ENCODE peak calls at places on chromosomes 16 and 17, in nine cellular contexts. R is NCI-H1105 treated with DMSO at 0.1 percent for 48 hours; A is stimulated activated CD4-positive, alpha-beta T cell treated with anti-CD3 and anti-CD28 coated beads, Interleukin-2, amount 100 ng/mL, for 48 hours; F is activated CD4-positive, alpha-beta T cell treated with anti-CD3 and anti-CD28 coated beads, Interleukin-2, amount 10 ng/mL, durations not matched to agents 7 days and 5 days; U is effector CD8-positive, alpha-beta T cell; C is activated T-cell treated with anti-CD3 and anti-CD28 coated beads, Interleukin-2, amount 50 U/mL, for 72 hours; N is tibial artery; J is ureter; X is non-pigmented ciliary epithelial cell. G is an unnamed sample.
A peak's percentile ranks its signal among the peaks of the same experiment; 100 is the strongest.

GRCh38 chr17:7888184-7888920 is at the start of gene CHD3:
- DNase-seq in R (peak; percentile 74), A (peak; percentile 49), F (peak; percentile 46), U (no peak), C (peak; percentile 65), N (no peak), J (peak; percentile 77), X (no peak), G (peak; percentile 65)

GRCh38 chr17:37710344-37710886 is 34.4 kb downstream of the HNF1B start:
- DNase-seq in R (peak; percentile 78), A (no peak), F (no peak), U (no peak), C (no peak), N (peak; percentile 28), J (no peak), X (no peak), G (no peak)

GRCh38 chr17:70048020-70048419 is 27.0 kb upstream of the KCNJ16 start:
- DNase-seq in R (no peak), A (no peak), F (no peak), U (no peak), C (no peak), N (no peak), J (no peak), X (no peak), G (no peak)

GRCh38 chr16:26599786-26600107 is 467.0 kb upstream of the C16orf82 start:
- DNase-seq in R (no peak), A (no peak), F (no peak), U (no peak), C (peak; percentile 13), N (no peak), J (peak; percentile 57), X (no peak), G (no peak)

GRCh38 chr17:73435412-73435811 is 123.6 kb upstream of the CDC42EP4 start:
- DNase-seq in R (no peak), A (no peak), F (no peak), U (no peak), C (no peak), N (no peak), J (no peak), X (no peak), G (no peak)

GRCh38 chr16:85245307-85246172 is 133.3 kb upstream of the CIBAR2 start:
- DNase-seq in R (peak; percentile 34), A (peak; percentile 47), F (peak; percentile 55), U (peak; percentile 41), C (peak; percentile 46), N (peak; percentile 50), J (peak; percentile 64), X (no peak), G (no peak)

GRCh38 chr16:1708768-1709180 is 2.8 kb downstream of the MAPK8IP3 start:
- DNase-seq in R (no peak), A (no peak), F (no peak), U (no peak), C (no peak), N (no peak), J (no peak), X (peak; percentile 62), G (no peak)

GRCh38 chr17:59139939-59140338 is 15.0 kb downstream of the SKA2 start:
- DNase-seq in R (no peak), A (no peak), F (no peak), U (no peak), C (no peak), N (no peak), J (no peak), X (no peak), G (no peak)

GRCh38 chr17:82754297-82755208 is 2.7 kb downstream of the TBCD start:
- DNase-seq in R (no peak), A (no peak), F (peak; percentile 23), U (no peak), C (no peak), N (no peak), J (no peak), X (no peak), G (peak; percentile 52)

GRCh38 chr16:1133271-1133670 is 19.6 kb upstream of the CACNA1H start:
- DNase-seq in R (no peak), A (no peak), F (no peak), U (no peak), C (no peak), N (no peak), J (no peak), X (no peak), G (no peak)

GRCh38 chr17:32551186-32551955 is 64.6 kb downstream of the CDK5R1 start:
- DNase-seq in R (no peak), A (no peak), F (peak; percentile 29), U (no peak), C (peak; percentile 22), N (no peak), J (no peak), X (peak; percentile 34), G (peak; percentile 97)

GRCh38 chr16:71474864-71475263 is 12.8 kb upstream of the ZNF23 start:
- DNase-seq in R (no peak), A (no peak), F (no peak), U (no peak), C (no peak), N (no peak), J (no peak), X (peak; percentile 86), G (peak; percentile 44)